ENCODE peak calls at places on chromosome 2, in five cellular contexts. K is right atrium auricular region, Q is spleen, Y is ovary, T is MM.1S. V is an unnamed sample.

GRCh38 chr2:48514591-48514990 is 15.4 kb upstream of the STON1 start:
- DNase-seq in K (no peak), Q (no peak), Y (peak; percentile 69), T (no peak), V (no peak)

GRCh38 chr2:239189711-239190131 is 211.1 kb downstream of the HDAC4 start:
- DNase-seq in K (no peak), Q (peak; percentile 63), Y (no peak), T (no peak), V (no peak)

GRCh38 chr2:203209538-203209937 is 29.3 kb upstream of the CYP20A1 start:
- DNase-seq in K (no peak), Q (no peak), Y (no peak), T (no peak), V (no peak)

GRCh38 chr2:197707316-197708213 is 2.4 kb downstream of the MARS2 start:
- DNase-seq in K (no peak), Q (no peak), Y (no peak), T (peak; percentile 56), V (peak; percentile 34)

GRCh38 chr2:224584768-224585204 is 377 bp downstream of the CUL3 start:
- DNase-seq in K (no peak), Q (peak; percentile 94), Y (peak; percentile 48), T (peak; percentile 64), V (peak; percentile 67)

GRCh38 chr2:18505703-18506341 is 54.6 kb downstream of the RDH14 start:
- DNase-seq in K (no peak), Q (no peak), Y (no peak), T (no peak), V (no peak)

GRCh38 chr2:69223759-69224494 is 163.1 kb downstream of the GFPT1 start:
- DNase-seq in K (no peak), Q (no peak), Y (no peak), T (no peak), V (no peak)

GRCh38 chr2:25558262-25558661 is 115.1 kb downstream of the DTNB start:
- DNase-seq in K (no peak), Q (no peak), Y (no peak), T (peak; percentile 65), V (peak; percentile 7)

GRCh38 chr2:149857344-149857743 is 269.8 kb upstream of the MMADHC start:
- DNase-seq in K (no peak), Q (no peak), Y (no peak), T (no peak), V (no peak)

GRCh38 chr2:88452980-88453582 is 588 bp upstream of the FOXI3 start:
- DNase-seq in K (no peak), Q (no peak), Y (no peak), T (peak; percentile 46), V (no peak)

DNA sequence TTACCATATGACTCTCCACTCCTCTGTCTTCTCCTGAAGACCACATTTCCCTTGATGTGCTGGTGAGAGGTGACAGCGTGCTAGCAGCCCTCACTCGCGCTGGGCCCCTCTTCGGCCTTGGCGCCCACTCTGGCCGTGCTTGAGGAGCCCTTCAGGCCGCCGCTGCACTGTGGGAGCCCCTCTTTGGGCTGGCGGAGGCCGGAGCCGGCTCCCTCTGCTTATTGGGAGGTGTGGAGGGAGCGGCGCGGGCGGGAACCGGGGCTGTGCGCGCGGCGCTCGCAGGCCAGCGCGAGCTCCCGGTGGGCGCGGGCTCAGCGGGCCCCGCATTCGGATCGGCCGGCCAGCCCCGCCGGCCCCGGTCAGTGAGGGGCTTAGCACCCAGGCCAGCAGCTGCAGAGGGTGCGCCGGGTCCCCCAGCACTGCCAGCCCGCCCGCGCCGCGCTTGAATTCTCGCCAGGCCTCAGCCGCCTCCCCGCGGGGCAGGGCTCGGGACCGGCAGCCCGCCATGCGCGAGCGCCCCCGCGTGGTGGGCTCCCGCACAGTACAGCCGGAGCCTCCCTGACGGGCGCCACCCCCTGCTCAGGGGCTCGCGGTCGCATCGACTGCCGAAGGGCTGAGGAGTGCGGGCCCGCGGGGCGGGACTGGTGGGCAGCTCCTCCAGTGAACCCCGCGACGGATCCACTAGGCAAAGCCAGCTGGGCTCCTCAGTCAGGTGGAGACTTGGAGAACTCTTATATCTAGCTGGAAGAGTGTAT is 246.6 kb upstream of the REG3G start:
- DNase-seq in K (no peak), Q (peak; percentile 80), Y (no peak), T (no peak), V (no peak)
- H3K27ac ChIP-seq in K (no peak overlapping the region), Q (no peak overlapping the region), Y (no peak overlapping the region), T (no peak overlapping the region), V (no peak overlapping the region)

GRCh38 chr2:16171425-16171920 is 231.1 kb downstream of the MYCN start:
- DNase-seq in K (no peak), Q (no peak), Y (no peak), T (no peak), V (no peak)
- H3K9me3 ChIP-seq in K (no peaks in the 10 kb centered on the region), Q (no peaks in the 10 kb centered on the region), Y (no peaks in the 10 kb centered on the region), T (no peaks in the 10 kb centered on the region), V (no peaks in the 10 kb centered on the region)

GRCh38 chr2:13002948-13003347 is 286.2 kb downstream of the TRIB2 start:
- DNase-seq in K (no peak), Q (no peak), Y (no peak), T (no peak), V (no peak)
- H3K27ac ChIP-seq in K (no peak overlapping the region), Q (no peak overlapping the region), Y (no peak overlapping the region), T (no peak overlapping the region), V (no peak overlapping the region)

DNA sequence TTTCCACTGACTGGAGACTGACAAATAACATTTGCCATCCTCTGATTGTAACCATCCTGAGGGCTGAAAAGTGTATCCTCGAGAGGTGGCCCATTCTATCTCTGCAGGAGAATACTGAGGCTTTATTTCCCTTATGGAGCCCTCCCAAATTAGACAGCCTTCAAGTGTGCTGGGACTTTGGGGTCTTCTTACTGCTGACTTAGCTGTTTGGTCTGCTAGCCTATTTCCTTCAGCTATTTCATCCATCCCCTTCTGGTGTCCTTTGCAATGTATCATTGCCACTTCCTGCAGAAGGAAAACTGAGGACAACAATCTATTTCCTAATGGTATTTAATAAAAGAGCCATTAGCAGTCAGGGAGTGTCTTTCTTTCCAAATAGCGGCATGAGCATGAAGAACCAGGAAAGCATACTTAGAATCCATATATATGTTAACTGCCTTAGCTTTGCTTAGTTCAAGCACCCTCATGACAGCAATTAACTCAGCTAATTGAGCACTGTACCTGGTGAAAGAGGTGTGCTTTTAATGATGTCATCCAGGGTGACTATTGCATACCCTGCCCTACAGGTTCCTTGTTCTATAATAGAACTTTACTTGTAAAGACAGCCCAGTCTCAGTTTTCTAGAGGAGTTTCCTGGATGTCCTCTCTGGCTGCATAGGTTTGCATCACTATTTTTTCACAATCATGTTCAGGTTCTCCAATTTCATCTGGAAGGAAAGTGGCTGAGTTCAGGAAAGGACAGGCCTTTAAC is 24.0 kb downstream of the CMPK2 start:
- DNase-seq in K (no peak), Q (no peak), Y (no peak), T (no peak), V (no peak)
- H3K9me3 ChIP-seq in K (peaks cover 69% of the 10 kb centered on the region), Q (peaks cover 92% of the 10 kb centered on the region), Y (peaks cover 22% of the 10 kb centered on the region), T (no peaks in the 10 kb centered on the region), V (peaks cover 38% of the 10 kb centered on the region)

DNA sequence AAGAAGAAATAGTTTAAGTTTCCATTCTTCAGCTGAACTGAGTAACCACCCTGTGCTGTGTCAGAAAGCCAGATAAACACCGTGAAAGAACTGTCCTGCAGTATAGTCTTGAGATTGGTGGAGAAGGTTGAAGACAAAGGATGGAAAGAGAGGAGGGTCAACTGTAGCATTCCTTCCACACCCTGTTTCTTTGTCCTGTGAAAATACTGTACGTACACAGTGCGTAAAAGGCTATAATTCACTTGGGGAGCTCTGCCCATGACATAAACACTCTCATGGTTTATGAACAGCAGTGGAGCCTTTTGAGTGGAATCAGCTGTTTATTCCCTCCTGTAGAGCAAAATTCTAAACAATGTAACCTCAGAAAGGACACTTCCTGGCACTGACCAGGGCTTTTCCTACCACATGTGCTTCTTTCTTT is 91.7 kb upstream of the FOSL2 start:
- DNase-seq in K (no peak), Q (no peak), Y (no peak), T (no peak), V (no peak)
- H3K27ac ChIP-seq in K (no peak overlapping the region), Q (no peak overlapping the region), Y (peak overlapping the region; percentile 72), T (no peak overlapping the region), V (no peak overlapping the region)

GRCh38 chr2:132521321-132521720 is 104.7 kb downstream of the GPR39 start:
- DNase-seq in K (no peak), Q (no peak), Y (no peak), T (no peak), V (no peak)

GRCh38 chr2:132517386-132517785 is 100.8 kb downstream of the GPR39 start:
- DNase-seq in K (no peak), Q (no peak), Y (no peak), T (no peak), V (no peak)

GRCh38 chr2:132519566-132519965 is 103.0 kb downstream of the GPR39 start:
- DNase-seq in K (no peak), Q (no peak), Y (no peak), T (no peak), V (no peak)

GRCh38 chr2:132522901-132523300 is 106.3 kb downstream of the GPR39 start:
- DNase-seq in K (no peak), Q (no peak), Y (no peak), T (no peak), V (no peak)
- H3K9me3 ChIP-seq in K (no peaks in the 10 kb centered on the region), Q (no peaks in the 10 kb centered on the region), Y (no peaks in the 10 kb centered on the region), T (no peaks in the 10 kb centered on the region), V (no peaks in the 10 kb centered on the region)

DNA sequence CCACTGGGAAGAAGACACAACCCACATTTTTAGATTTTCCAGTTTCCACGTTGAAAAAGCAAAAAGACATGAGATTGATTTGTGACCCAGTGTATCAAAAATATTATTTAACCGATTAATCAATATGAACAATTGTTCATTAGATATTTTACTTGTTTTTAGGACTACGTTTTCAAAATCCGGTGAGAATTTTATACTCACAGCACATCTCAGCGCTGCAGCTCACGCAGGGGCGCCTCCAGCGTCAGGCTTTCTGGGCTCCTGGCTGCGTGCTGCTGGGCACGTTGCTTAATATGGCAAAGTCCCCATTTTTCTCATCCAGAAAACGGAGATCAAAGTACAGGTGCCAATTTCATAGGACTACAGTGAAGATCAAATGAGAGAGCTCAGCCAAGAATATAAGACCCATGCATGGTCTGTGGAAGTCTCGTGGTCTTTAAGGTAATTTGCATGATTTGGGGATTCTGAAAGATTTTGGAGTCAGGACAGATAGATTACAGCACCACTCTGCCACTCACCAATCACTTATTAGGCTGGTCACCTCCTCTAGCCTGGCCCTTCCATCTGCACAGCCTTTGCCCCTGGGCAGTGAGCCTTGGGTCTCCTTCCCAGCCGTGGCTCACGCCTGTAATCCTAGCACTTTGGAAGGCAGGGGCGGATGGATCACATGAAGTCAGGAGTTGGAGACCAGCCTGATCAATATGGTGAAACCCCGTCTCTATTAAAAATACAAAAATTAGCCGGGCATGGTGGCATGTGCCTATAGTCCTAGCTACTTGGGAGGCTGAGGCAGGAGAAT is 36.2 kb downstream of the PTPN18 start:
- DNase-seq in K (no peak), Q (peak; percentile 77), Y (no peak), T (no peak), V (no peak)
- H3K27ac ChIP-seq in K (peak overlapping the region; percentile 90), Q (peak overlapping the region; percentile 93), Y (peak overlapping the region; percentile 89), T (no peak overlapping the region), V (no peak overlapping the region)